ENCODE peak calls at places on chromosome 7, in six cellular contexts. U is A549, B is prostate gland, E is WTC11, I is ovary, G is MCF 10A. V is an unnamed sample.

GRCh38 chr7:45174328-45174610 is 16.7 kb downstream of the RAMP3 start:
- DNase-seq in U (no peak), B (no peak), E (no peak), I (no peak), G (no peak), V (no peak)

GRCh38 chr7:149742075-149742701 is 31.2 kb downstream of the ZNF467 start:
- DNase-seq in U (peak; percentile 62), B (peak; percentile 46), E (peak; percentile 88), I (peak; percentile 71), G (peak; percentile 67), V (no peak)

GRCh38 chr7:94060772-94061171 is 56.6 kb upstream of the BET1 start:
- DNase-seq in U (no peak), B (no peak), E (no peak), I (no peak), G (no peak), V (no peak)

GRCh38 chr7:90918303-90918702 is 322.2 kb downstream of the CDK14 start:
- DNase-seq in U (no peak), B (no peak), E (no peak), I (no peak), G (no peak), V (no peak)

GRCh38 chr7:23494009-23494408 is 23.7 kb upstream of the IGF2BP3 start:
- DNase-seq in U (no peak), B (no peak), E (no peak), I (no peak), G (no peak), V (peak; percentile 49)

GRCh38 chr7:118153551-118154177 is 30.3 kb upstream of the LSM8 start:
- DNase-seq in U (peak; percentile 38), B (no peak), E (no peak), I (no peak), G (peak; percentile 59), V (no peak)

GRCh38 chr7:151682831-151683614 is 163.3 kb upstream of the RHEB start:
- DNase-seq in U (no peak), B (no peak), E (no peak), I (no peak), G (no peak), V (no peak)

GRCh38 chr7:508461-509170 is 11.0 kb downstream of the PDGFA start:
- DNase-seq in U (no peak), B (no peak), E (no peak), I (no peak), G (no peak), V (no peak)

GRCh38 chr7:70354409-70355169 is 756.3 kb downstream of the AUTS2 start:
- DNase-seq in U (no peak), B (no peak), E (no peak), I (no peak), G (no peak), V (no peak)

GRCh38 chr7:116984917-116985316 is 31.6 kb downstream of the ST7 start:
- DNase-seq in U (peak; percentile 22), B (no peak), E (no peak), I (no peak), G (peak; percentile 49), V (no peak)

GRCh38 chr7:5758753-5759330 is 22.6 kb downstream of the RNF216 start:
- DNase-seq in U (no peak), B (no peak), E (no peak), I (no peak), G (no peak), V (peak; percentile 15)

GRCh38 chr7:25029075-25029474 is 49.1 kb upstream of the OSBPL3 start:
- DNase-seq in U (no peak), B (no peak), E (no peak), I (no peak), G (no peak), V (no peak)

GRCh38 chr7:47085491-47086275 is 496.2 kb downstream of the TNS3 start:
- DNase-seq in U (no peak), B (no peak), E (no peak), I (no peak), G (no peak), V (no peak)

GRCh38 chr7:104160375-104160774 is 47.4 kb downstream of the ORC5 start:
- DNase-seq in U (peak; percentile 10), B (no peak), E (no peak), I (no peak), G (peak; percentile 7), V (no peak)
- TF ChIP-seq CTCF in U (no peak), B (no peak), E (no peak), I (no peak), G (peak; percentile 48), V (peak; percentile 65)

DNA sequence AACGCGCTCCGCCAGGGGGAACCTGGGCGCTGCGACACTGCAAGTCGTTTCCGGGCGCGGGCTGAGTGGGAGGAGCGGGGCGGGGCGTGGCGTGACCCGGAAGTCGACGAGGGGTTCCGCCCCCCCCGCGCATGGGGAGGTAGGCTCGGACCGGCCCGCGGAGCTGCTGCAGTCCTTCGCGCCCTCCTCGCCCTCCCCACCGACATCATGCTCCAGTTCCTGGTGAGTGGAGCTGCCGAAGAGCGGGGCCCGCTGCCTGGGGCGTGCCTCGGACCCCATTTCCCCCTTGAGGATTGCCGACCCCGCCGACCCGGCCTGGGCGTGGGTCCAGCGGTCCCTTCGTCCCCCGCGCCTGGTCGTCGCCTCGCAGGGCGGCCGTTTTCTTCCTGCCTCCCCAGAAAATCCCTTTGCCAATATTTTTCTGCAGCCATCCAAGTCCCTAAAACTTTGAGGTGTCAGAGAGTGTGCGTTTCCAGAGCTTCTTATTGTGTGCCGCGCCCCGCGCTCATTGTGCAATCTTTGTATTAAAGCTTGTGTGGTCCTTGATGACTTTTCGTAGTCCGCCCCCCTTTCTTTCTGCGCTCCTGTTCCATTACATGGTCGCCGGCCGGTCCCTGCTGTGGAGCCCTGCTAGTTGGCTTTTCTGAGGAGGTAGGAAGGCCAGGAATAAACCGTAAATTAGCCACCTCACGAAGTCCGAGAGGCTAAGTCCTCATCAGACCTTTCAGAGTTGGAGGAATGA is at the start of gene STMP1:
- DNase-seq in U (peak; percentile 97), B (peak; percentile 94), E (peak; percentile 98), I (peak; percentile 97), G (peak; percentile 92), V (peak; percentile 99)
- TF ChIP-seq CTCF in U (no peak), B (no peak), E (peak; percentile 54), I (no peak), G (no peak), V (peak; percentile 82)

DNA sequence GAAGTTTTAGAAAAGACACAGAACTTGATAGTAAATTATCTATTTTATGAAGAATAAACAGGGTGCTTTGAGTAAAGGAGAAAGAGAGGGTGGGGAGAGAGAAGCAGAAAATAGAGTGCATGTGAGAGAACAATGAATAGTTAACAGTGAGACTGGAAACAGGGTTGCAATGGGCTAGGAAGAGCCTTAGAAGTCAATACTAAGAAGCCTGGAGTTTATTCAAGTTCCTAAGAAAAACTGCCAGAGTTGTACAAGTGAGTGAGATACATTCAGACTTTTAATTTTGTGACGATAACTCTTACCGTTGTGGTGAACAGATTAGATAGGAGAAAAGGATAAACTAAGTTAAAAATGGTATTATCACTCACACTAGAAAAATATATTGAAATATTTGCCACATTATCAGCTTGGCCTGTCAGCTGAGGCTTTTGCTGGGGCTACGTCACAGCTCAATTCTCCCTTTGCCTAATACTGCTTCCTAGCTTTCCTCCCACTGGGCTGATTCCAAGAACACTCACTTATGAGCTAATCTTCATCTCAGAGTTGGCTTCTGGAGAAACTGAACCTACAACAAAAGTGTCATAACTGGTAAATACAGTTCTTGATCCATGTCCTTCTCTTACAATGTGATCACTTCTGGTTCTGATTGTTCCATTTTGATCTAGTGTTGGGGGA is 92.7 kb downstream of the SEMA3D start:
- DNase-seq in U (no peak), B (no peak), E (no peak), I (peak; percentile 59), G (no peak), V (no peak)
- TF ChIP-seq CTCF in U (no peak), B (no peak), E (no peak), I (no peak), G (no peak), V (no peak)

DNA sequence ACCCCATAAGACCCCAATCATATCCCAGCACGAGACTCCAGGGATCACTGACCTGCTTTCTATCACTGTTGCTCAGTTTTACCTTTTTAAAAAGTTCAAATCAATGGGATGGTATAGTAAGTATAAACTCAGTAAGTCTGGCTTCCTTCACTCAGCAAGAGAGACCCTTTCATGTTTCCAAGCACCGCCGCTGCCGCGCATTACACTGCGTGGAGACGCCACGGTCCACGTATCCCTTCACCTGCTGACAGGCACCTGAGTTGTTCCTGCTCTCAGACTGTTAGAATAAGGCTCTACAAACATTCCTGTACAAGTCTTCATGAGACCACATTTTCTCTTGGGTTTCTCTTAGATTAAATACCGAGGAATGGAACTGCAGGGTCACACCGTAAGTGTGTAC is 28.3 kb downstream of the MAD1L1 start:
- DNase-seq in U (no peak), B (no peak), E (no peak), I (no peak), G (no peak), V (no peak)
- TF ChIP-seq CTCF in U (no peak), B (no peak), E (no peak), I (no peak), G (no peak), V (no peak)

GRCh38 chr7:95718556-95719410 is 53.6 kb upstream of the DYNC1I1 start:
- DNase-seq in U (peak; percentile 30), B (no peak), E (no peak), I (no peak), G (peak; percentile 31), V (no peak)
- TF ChIP-seq CTCF in U (peak; percentile 65), B (peak; percentile 38), E (no peak), I (no peak), G (peak; percentile 35), V (peak; percentile 70)

V was measured in osteocyte.